ENCODE peak calls at places on chromosomes 2 and 18, in five cellular contexts. R is AG08396; O is HEK293T; N is stimulated activated CD8-positive, alpha-beta memory T cell treated with anti-CD3 and anti-CD28 coated beads, Interleukin-4, amount 100 ng/mL, for 1 hour; P is MCF 10A. L is an unnamed sample.

GRCh38 chr2:230807686-230808085 is 57.1 kb upstream of the ITM2C start:
- DNase-seq in R (no peak), O (no peak), N (no peak), P (no peak), L (no peak)

GRCh38 chr18:50956116-50956515 is 11.7 kb upstream of the ELAC1 start:
- DNase-seq in R (no peak), O (no peak), N (no peak), P (no peak), L (no peak)

GRCh38 chr18:37294951-37295350 is 270.6 kb downstream of the CELF4 start:
- DNase-seq in R (no peak), O (peak), N (no peak), P (peak), L (peak)

GRCh38 chr2:55862269-55862668 is 61.3 kb downstream of the EFEMP1 start:
- DNase-seq in R (peak), O (no peak), N (no peak), P (peak), L (no peak)

GRCh38 chr2:181943411-181944124 is 42.1 kb upstream of the PPP1R1C start:
- DNase-seq in R (no peak), O (no peak), N (no peak), P (no peak), L (no peak)

GRCh38 chr2:157256621-157257020 is 884 bp upstream of the GALNT5 start:
- DNase-seq in R (no peak), O (no peak), N (no peak), P (no peak), L (no peak)

GRCh38 chr2:25567406-25567805 is 106.0 kb downstream of the DTNB start:
- DNase-seq in R (peak), O (peak), N (no peak), P (peak), L (no peak)

GRCh38 chr2:205892141-205893064 is 193.6 kb downstream of the INO80D start:
- DNase-seq in R (no peak), O (no peak), N (no peak), P (peak), L (no peak)

GRCh38 chr2:164126960-164127359 is 391.2 kb upstream of the FIGN start:
- DNase-seq in R (no peak), O (no peak), N (no peak), P (no peak), L (no peak)

GRCh38 chr2:133200684-133201421 is 367.4 kb downstream of the NCKAP5 start:
- DNase-seq in R (peak), O (no peak), N (no peak), P (peak), L (no peak)

GRCh38 chr2:9408641-9409151 is 14.6 kb downstream of the ITGB1BP1 start:
- DNase-seq in R (no peak), O (no peak), N (no peak), P (peak), L (peak)

GRCh38 chr18:75879196-75879595 is 451.7 kb upstream of the SMIM21 start:
- DNase-seq in R (no peak), O (no peak), N (no peak), P (peak), L (no peak)

GRCh38 chr18:79697178-79697577 is 17.6 kb downstream of the CTDP1 start:
- DNase-seq in R (no peak), O (no peak), N (no peak), P (no peak), L (no peak)

GRCh38 chr18:48939368-48940097 is 11.2 kb downstream of the SMAD7 start:
- DNase-seq in R (no peak), O (no peak), N (no peak), P (peak), L (no peak)

GRCh38 chr2:83827618-83828017 is 631.5 kb downstream of the SUCLG1 start:
- DNase-seq in R (no peak), O (no peak), N (no peak), P (peak), L (no peak)

GRCh38 chr2:39913648-39914456 is 134.8 kb upstream of the THUMPD2 start:
- DNase-seq in R (peak), O (peak), N (no peak), P (peak), L (peak)

GRCh38 chr2:30702694-30703093 is 104.6 kb downstream of the CAPN13 start:
- DNase-seq in R (no peak), O (no peak), N (no peak), P (no peak), L (no peak)

GRCh38 chr2:47271054-47272000 is 116.2 kb upstream of the STPG4 start:
- DNase-seq in R (no peak), O (no peak), N (no peak), P (no peak), L (no peak)

GRCh38 chr2:198304859-198305258 is 500.5 kb downstream of the PLCL1 start:
- DNase-seq in R (no peak), O (no peak), N (no peak), P (no peak), L (no peak)

L was measured in WERI-Rb-1.